ENCODE peak calls at places on chromosomes 5 and 9, in nine cellular contexts. A, P, D, M, W, F, T, G and E are unnamed samples.

GRCh38 chr5:7881091-7881490 is 12.1 kb downstream of the MTRR start:
- DNase-seq in A (no peak), P (no peak), D (no peak), M (no peak), W (no peak), F (no peak), T (no peak), G (no peak), E (no peak)

GRCh38 chr5:91443028-91443427 is 59.9 kb upstream of the ARRDC3 start:
- DNase-seq in A (no peak), P (peak; percentile 90), D (no peak), M (no peak), W (no peak), F (no peak), T (peak; percentile 69), G (no peak), E (no peak)

GRCh38 chr5:62896121-62896893 is 317.7 kb downstream of the LRRC70 start:
- DNase-seq in A (no peak), P (no peak), D (no peak), M (no peak), W (no peak), F (no peak), T (no peak), G (no peak), E (no peak)

GRCh38 chr5:32020271-32020670 is 153.8 kb downstream of the GOLPH3 start:
- DNase-seq in A (no peak), P (no peak), D (no peak), M (peak; percentile 77), W (no peak), F (no peak), T (no peak), G (no peak), E (no peak)

GRCh38 chr9:134367796-134368490 is 41.7 kb downstream of the RXRA start:
- DNase-seq in A (no peak), P (no peak), D (no peak), M (no peak), W (no peak), F (no peak), T (no peak), G (no peak), E (no peak)

GRCh38 chr5:40165789-40166728 is 513.7 kb upstream of the PTGER4 start:
- DNase-seq in A (no peak), P (no peak), D (no peak), M (no peak), W (no peak), F (no peak), T (peak; percentile 19), G (no peak), E (no peak)

GRCh38 chr5:151281001-151281639 is 22.4 kb downstream of the SLC36A3 start:
- DNase-seq in A (no peak), P (no peak), D (no peak), M (no peak), W (no peak), F (no peak), T (no peak), G (no peak), E (no peak)

GRCh38 chr5:11385901-11386293 is 518.3 kb downstream of the CTNND2 start:
- DNase-seq in A (no peak), P (no peak), D (no peak), M (no peak), W (peak; percentile 65), F (no peak), T (no peak), G (no peak), E (peak; percentile 31)

GRCh38 chr9:107249131-107249533 is 33.9 kb upstream of the RAD23B start:
- DNase-seq in A (no peak), P (peak; percentile 12), D (no peak), M (no peak), W (no peak), F (no peak), T (peak; percentile 46), G (no peak), E (no peak)

GRCh38 chr9:116574027-116574679 is 113.0 kb upstream of the TRIM32 start:
- DNase-seq in A (no peak), P (no peak), D (no peak), M (no peak), W (no peak), F (no peak), T (peak; percentile 13), G (no peak), E (no peak)

GRCh38 chr9:68836788-68837187 is 131.7 kb downstream of the PIP5K1B start:
- DNase-seq in A (no peak), P (no peak), D (no peak), M (no peak), W (no peak), F (no peak), T (no peak), G (no peak), E (no peak)

GRCh38 chr9:134152022-134152448 is 12.3 kb downstream of the RNU6ATAC start:
- DNase-seq in A (peak; percentile 70), P (no peak), D (no peak), M (no peak), W (no peak), F (no peak), T (no peak), G (no peak), E (no peak)

GRCh38 chr5:6818594-6819512 is 105.6 kb downstream of the TENT4A start:
- DNase-seq in A (no peak), P (no peak), D (no peak), M (no peak), W (no peak), F (no peak), T (no peak), G (no peak), E (no peak)

GRCh38 chr5:134451618-134452505 is 40.2 kb upstream of the CDKN2AIPNL start:
- DNase-seq in A (peak; percentile 75), P (peak; percentile 75), D (no peak), M (no peak), W (no peak), F (peak; percentile 60), T (peak; percentile 86), G (no peak), E (no peak)

GRCh38 chr5:33891731-33892418 is at the start of gene ADAMTS12:
- DNase-seq in A (peak; percentile 87), P (peak; percentile 66), D (no peak), M (no peak), W (no peak), F (peak; percentile 74), T (peak; percentile 77), G (peak; percentile 81), E (no peak)

DNA sequence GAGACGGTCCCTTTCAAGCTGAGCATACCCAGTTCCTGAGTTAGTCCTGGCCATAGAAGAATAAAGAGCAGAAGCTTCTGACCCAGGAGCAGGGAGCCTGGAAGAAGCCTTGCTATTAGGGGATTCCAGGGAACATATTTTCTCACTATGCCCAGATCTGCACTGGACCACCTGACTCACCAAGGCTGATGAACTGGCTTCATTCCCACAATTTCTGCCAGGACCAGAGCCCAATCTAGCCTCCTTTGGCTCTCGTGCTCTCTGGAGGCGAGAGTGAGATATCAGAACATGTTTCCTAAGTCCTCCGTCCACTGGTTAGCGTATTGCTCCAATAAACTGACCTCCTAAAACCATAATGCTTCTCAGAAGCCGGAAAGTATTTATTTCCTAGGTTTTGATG is 9.9 kb downstream of the GABBR2 start:
- DNase-seq in A (no peak), P (no peak), D (no peak), M (no peak), W (no peak), F (no peak), T (no peak), G (no peak), E (no peak)
- H3K27ac ChIP-seq in A (no peak overlapping the region), P (no peak overlapping the region), D (no peak overlapping the region), M (no peak overlapping the region), W (no peak overlapping the region), F (no peak overlapping the region), T (no peak overlapping the region), G (no peak overlapping the region), E (no peak overlapping the region)

GRCh38 chr5:4628645-4629385 is 511.3 kb upstream of the ADAMTS16 start:
- DNase-seq in A (no peak), P (no peak), D (no peak), M (no peak), W (no peak), F (no peak), T (no peak), G (no peak), E (no peak)
- H3K27ac ChIP-seq in A (no peak overlapping the region), P (no peak overlapping the region), D (no peak overlapping the region), M (no peak overlapping the region), W (no peak overlapping the region), F (no peak overlapping the region), T (no peak overlapping the region), G (no peak overlapping the region), E (no peak overlapping the region)

DNA sequence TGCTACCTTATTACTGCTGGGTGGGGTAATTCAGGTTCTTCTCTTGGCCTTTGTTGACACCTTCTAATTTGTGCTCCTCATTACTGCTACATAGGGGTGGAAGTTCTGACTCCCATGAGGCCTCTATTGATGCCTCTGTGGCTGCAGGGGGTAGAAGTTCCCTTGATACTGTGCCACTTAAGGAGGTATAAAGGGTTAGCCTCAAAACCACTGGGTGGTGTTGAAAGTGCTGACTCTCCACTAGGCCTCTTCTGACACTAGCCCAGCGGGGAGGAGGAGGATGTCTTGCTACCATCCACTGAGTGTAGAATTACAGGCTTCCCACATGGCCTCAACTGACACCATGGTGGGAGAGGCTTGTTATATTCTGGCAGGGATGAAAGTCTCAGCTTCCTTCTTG is 36.7 kb upstream of the CCDC112 start:
- DNase-seq in A (no peak), P (peak; percentile 0), D (peak; percentile 80), M (no peak), W (no peak), F (no peak), T (peak; percentile 14), G (no peak), E (no peak)
- H3K27ac ChIP-seq in A (no peak overlapping the region), P (no peak overlapping the region), D (no peak overlapping the region), M (no peak overlapping the region), W (no peak overlapping the region), F (no peak overlapping the region), T (no peak overlapping the region), G (no peak overlapping the region), E (no peak overlapping the region)

GRCh38 chr5:102758576-102758975 is 3.5 kb downstream of the PAM start:
- DNase-seq in A (no peak), P (peak; percentile 66), D (no peak), M (no peak), W (no peak), F (no peak), T (peak; percentile 77), G (no peak), E (no peak)
- H3K27ac ChIP-seq in A (no peak overlapping the region), P (no peak overlapping the region), D (no peak overlapping the region), M (no peak overlapping the region), W (no peak overlapping the region), F (no peak overlapping the region), T (no peak overlapping the region), G (peak overlapping the region; percentile 17), E (no peak overlapping the region)

GRCh38 chr9:127802576-127803443 is at the start of gene FPGS:
- DNase-seq in A (peak; percentile 96), P (peak; percentile 76), D (peak; percentile 82), M (peak; percentile 92), W (peak; percentile 89), F (peak; percentile 86), T (peak; percentile 85), G (peak; percentile 94), E (peak; percentile 92)
- H3K27ac ChIP-seq in A (peak within 1 kb of the TSS; percentile 87), P (peak within 1 kb of the TSS; percentile 77), D (peak within 1 kb of the TSS; percentile 82), M (peak within 1 kb of the TSS; percentile 78), W (peak within 1 kb of the TSS; percentile 86), F (peak within 1 kb of the TSS; percentile 97), T (peak within 1 kb of the TSS; percentile 79), G (peak within 1 kb of the TSS; percentile 95), E (peak within 1 kb of the TSS; percentile 94)

DNA sequence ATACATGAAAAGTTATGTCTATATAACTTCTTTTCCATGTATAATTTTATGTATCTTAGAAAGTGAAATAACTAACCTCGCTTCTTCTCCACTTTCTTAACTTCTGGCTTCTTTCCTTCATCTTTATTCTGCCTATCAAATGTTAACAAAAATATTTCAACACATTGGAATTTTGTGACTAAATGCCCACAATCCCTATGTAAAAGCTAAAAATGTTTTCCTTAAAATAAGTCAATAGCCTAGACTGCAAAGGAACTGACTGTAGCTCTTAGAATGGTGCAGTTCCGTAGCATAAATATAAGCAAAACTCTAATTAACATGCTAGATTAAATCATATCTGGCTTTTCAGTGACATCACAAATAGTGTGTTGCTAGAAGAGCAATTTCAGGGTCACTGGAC is 40.9 kb downstream of the PSIP1 start:
- DNase-seq in A (no peak), P (peak; percentile 23), D (no peak), M (no peak), W (no peak), F (no peak), T (peak; percentile 67), G (no peak), E (no peak)
- H3K27ac ChIP-seq in A (no peak overlapping the region), P (no peak overlapping the region), D (no peak overlapping the region), M (no peak overlapping the region), W (no peak overlapping the region), F (no peak overlapping the region), T (no peak overlapping the region), G (no peak overlapping the region), E (no peak overlapping the region)